ENCODE peak calls at places on chromosomes 3 and 15, in nine cellular contexts. Z is epithelial cell of esophagus, H is mucosa of descending colon, X is sigmoid colon, J is AG10803, T is left ventricle myocardium inferior, U is heart left ventricle, O is astrocyte of the spinal cord, V is stomach. A is an unnamed sample.

GRCh38 chr15:77500986-77501385 is 80.3 kb downstream of the HMG20A start:
- DNase-seq in Z (peak), H (no peak), X (no peak), J (peak), T (no peak), U (no peak), O (peak), V (no peak), A (no peak)

GRCh38 chr3:196080517-196080841 is 1.4 kb downstream of the TFRC start:
- DNase-seq in Z (peak), H (no peak), X (no peak), J (no peak), T (no peak), U (no peak), O (no peak), V (no peak), A (no peak)

GRCh38 chr3:10336761-10337160 is 15.8 kb upstream of the SEC13 start:
- DNase-seq in Z (no peak), H (no peak), X (no peak), J (no peak), T (no peak), U (peak), O (no peak), V (no peak), A (no peak)

GRCh38 chr3:133568294-133569014 is 5.0 kb upstream of the CDV3 start:
- DNase-seq in Z (peak), H (no peak), X (no peak), J (peak), T (no peak), U (no peak), O (peak), V (no peak), A (no peak)

GRCh38 chr3:172606021-172606420 is 82.8 kb upstream of the TNFSF10 start:
- DNase-seq in Z (peak), H (no peak), X (no peak), J (peak), T (no peak), U (no peak), O (peak), V (no peak), A (no peak)

GRCh38 chr3:171088984-171089754 is 62.6 kb upstream of the SLC2A2 start:
- DNase-seq in Z (peak), H (no peak), X (no peak), J (peak), T (no peak), U (no peak), O (peak), V (no peak), A (peak)

GRCh38 chr15:38050529-38050928 is 116.1 kb downstream of the TMCO5A start:
- DNase-seq in Z (peak), H (no peak), X (no peak), J (peak), T (no peak), U (no peak), O (peak), V (no peak), A (no peak)

GRCh38 chr3:53089511-53089910 is 40.7 kb downstream of the RFT1 start:
- DNase-seq in Z (peak), H (no peak), X (no peak), J (no peak), T (peak), U (peak), O (no peak), V (no peak), A (no peak)

GRCh38 chr15:79340315-79340602 is 29.3 kb downstream of the TMED3 start:
- DNase-seq in Z (no peak), H (no peak), X (no peak), J (no peak), T (no peak), U (no peak), O (no peak), V (no peak), A (no peak)

GRCh38 chr3:130773371-130773770 is 26.7 kb upstream of the PIK3R4 start:
- DNase-seq in Z (no peak), H (no peak), X (no peak), J (peak), T (no peak), U (no peak), O (peak), V (no peak), A (no peak)

GRCh38 chr3:187027531-187027936 is 97.2 kb downstream of the ST6GAL1 start:
- DNase-seq in Z (no peak), H (no peak), X (no peak), J (no peak), T (no peak), U (no peak), O (no peak), V (no peak), A (no peak)

GRCh38 chr3:46091971-46092703 is 64.9 kb upstream of the XCR1 start:
- DNase-seq in Z (no peak), H (no peak), X (no peak), J (no peak), T (no peak), U (no peak), O (no peak), V (no peak), A (no peak)

GRCh38 chr3:141998674-141999290 is 122.3 kb downstream of the ATP1B3 start:
- DNase-seq in Z (peak), H (no peak), X (no peak), J (peak), T (no peak), U (no peak), O (peak), V (no peak), A (no peak)

GRCh38 chr3:101036213-101036618 is 43.0 kb upstream of the ABI3BP start:
- DNase-seq in Z (peak), H (no peak), X (no peak), J (peak), T (no peak), U (no peak), O (peak), V (no peak), A (peak)

GRCh38 chr15:37076543-37076942 is 23.8 kb downstream of the MEIS2 start:
- DNase-seq in Z (peak), H (no peak), X (no peak), J (no peak), T (no peak), U (no peak), O (peak), V (no peak), A (no peak)

GRCh38 chr15:57550640-57551039 is 41.1 kb upstream of the MYZAP start:
- DNase-seq in Z (peak), H (no peak), X (no peak), J (no peak), T (peak), U (peak), O (no peak), V (peak), A (no peak)

GRCh38 chr15:59741274-59741906 is 52.3 kb upstream of the BNIP2 start:
- DNase-seq in Z (peak), H (no peak), X (no peak), J (peak), T (no peak), U (no peak), O (peak), V (no peak), A (no peak)

GRCh38 chr3:143090486-143090885 is 29.1 kb upstream of the CHST2 start:
- DNase-seq in Z (no peak), H (no peak), X (no peak), J (no peak), T (peak), U (no peak), O (no peak), V (peak), A (no peak)

GRCh38 chr3:46017720-46018119 is 9.6 kb downstream of the XCR1 start:
- DNase-seq in Z (no peak), H (no peak), X (no peak), J (peak), T (no peak), U (no peak), O (no peak), V (no peak), A (no peak)

GRCh38 chr3:13266651-13267347 is 153.3 kb downstream of the NUP210 start:
- DNase-seq in Z (no peak), H (peak), X (no peak), J (no peak), T (no peak), U (no peak), O (no peak), V (no peak), A (no peak)

GRCh38 chr15:56805466-56806146 is 72.3 kb upstream of the ZNF280D start:
- DNase-seq in Z (peak), H (no peak), X (no peak), J (peak), T (no peak), U (no peak), O (peak), V (no peak), A (peak)

GRCh38 chr15:48954538-48954937 is 9.2 kb downstream of the SHC4 start:
- DNase-seq in Z (no peak), H (no peak), X (no peak), J (peak), T (no peak), U (no peak), O (no peak), V (no peak), A (no peak)

GRCh38 chr3:183073839-183074615 is 25.3 kb downstream of the MCCC1 start:
- DNase-seq in Z (peak), H (no peak), X (no peak), J (no peak), T (no peak), U (no peak), O (no peak), V (no peak), A (no peak)

GRCh38 chr15:90869601-90870353 is 1.4 kb downstream of the FURIN start:
- DNase-seq in Z (peak), H (peak), X (peak), J (peak), T (peak), U (peak), O (peak), V (no peak), A (no peak)

GRCh38 chr15:92645051-92645631 is 10.4 kb downstream of the FAM174B start:
- DNase-seq in Z (no peak), H (no peak), X (no peak), J (no peak), T (no peak), U (no peak), O (no peak), V (peak), A (no peak)

GRCh38 chr3:42705962-42706585 is 3.5 kb upstream of the HHATL start:
- DNase-seq in Z (no peak), H (peak), X (peak), J (no peak), T (peak), U (no peak), O (no peak), V (no peak), A (no peak)

GRCh38 chr3:179451335-179452165 is at the start of gene GNB4:
- DNase-seq in Z (peak), H (peak), X (peak), J (peak), T (peak), U (peak), O (peak), V (peak), A (peak)

GRCh38 chr15:70378126-70379031 is 280.7 kb upstream of the TLE3 start:
- DNase-seq in Z (no peak), H (no peak), X (peak), J (no peak), T (no peak), U (no peak), O (no peak), V (peak), A (no peak)

GRCh38 chr15:73539726-73540125 is 93.5 kb downstream of the NPTN start:
- DNase-seq in Z (no peak), H (no peak), X (no peak), J (no peak), T (no peak), U (no peak), O (no peak), V (no peak), A (no peak)

GRCh38 chr3:10192953-10193691 is 28.4 kb downstream of the IRAK2 start:
- DNase-seq in Z (peak), H (no peak), X (no peak), J (peak), T (no peak), U (no peak), O (peak), V (peak), A (peak)

GRCh38 chr3:117722856-117723255 is 1013.3 kb downstream of the TUSC7 start:
- DNase-seq in Z (no peak), H (no peak), X (no peak), J (no peak), T (no peak), U (no peak), O (no peak), V (no peak), A (no peak)

GRCh38 chr3:129329858-129330257 is 51.2 kb downstream of the HMCES start:
- DNase-seq in Z (no peak), H (no peak), X (no peak), J (no peak), T (no peak), U (no peak), O (no peak), V (no peak), A (no peak)

GRCh38 chr3:83224101-83224868 is 1462.8 kb upstream of the GBE1 start:
- DNase-seq in Z (peak), H (no peak), X (no peak), J (no peak), T (no peak), U (no peak), O (peak), V (no peak), A (no peak)

GRCh38 chr15:66006986-66007385 is 137.7 kb downstream of the RAB11A start:
- DNase-seq in Z (peak), H (no peak), X (no peak), J (no peak), T (no peak), U (no peak), O (peak), V (no peak), A (no peak)

GRCh38 chr15:66008920-66009572 is 139.8 kb downstream of the RAB11A start:
- DNase-seq in Z (peak), H (no peak), X (no peak), J (no peak), T (no peak), U (no peak), O (no peak), V (no peak), A (no peak)

GRCh38 chr15:66004618-66005262 is 135.4 kb downstream of the RAB11A start:
- DNase-seq in Z (peak), H (no peak), X (no peak), J (peak), T (no peak), U (no peak), O (peak), V (no peak), A (no peak)

GRCh38 chr15:66007663-66008262 is 138.5 kb downstream of the RAB11A start:
- DNase-seq in Z (no peak), H (no peak), X (no peak), J (no peak), T (no peak), U (no peak), O (no peak), V (no peak), A (no peak)
- TF ChIP-seq CTCF in Z (no peak), H (no peak), X (no peak), J (no peak), T (no peak), U (no peak), O (no peak), V (no peak), A (no peak)

GRCh38 chr3:193772389-193772788 is 179.4 kb downstream of the OPA1 start:
- DNase-seq in Z (no peak), H (no peak), X (no peak), J (no peak), T (no peak), U (no peak), O (no peak), V (no peak), A (no peak)

GRCh38 chr3:193771736-193772135 is 178.7 kb downstream of the OPA1 start:
- DNase-seq in Z (no peak), H (no peak), X (no peak), J (no peak), T (no peak), U (no peak), O (no peak), V (no peak), A (no peak)

GRCh38 chr3:193774272-193774915 is 181.4 kb downstream of the OPA1 start:
- DNase-seq in Z (no peak), H (no peak), X (no peak), J (no peak), T (no peak), U (no peak), O (no peak), V (no peak), A (no peak)

GRCh38 chr3:193774916-193775285 is 181.9 kb downstream of the OPA1 start:
- DNase-seq in Z (no peak), H (no peak), X (no peak), J (no peak), T (no peak), U (no peak), O (no peak), V (no peak), A (no peak)

DNA sequence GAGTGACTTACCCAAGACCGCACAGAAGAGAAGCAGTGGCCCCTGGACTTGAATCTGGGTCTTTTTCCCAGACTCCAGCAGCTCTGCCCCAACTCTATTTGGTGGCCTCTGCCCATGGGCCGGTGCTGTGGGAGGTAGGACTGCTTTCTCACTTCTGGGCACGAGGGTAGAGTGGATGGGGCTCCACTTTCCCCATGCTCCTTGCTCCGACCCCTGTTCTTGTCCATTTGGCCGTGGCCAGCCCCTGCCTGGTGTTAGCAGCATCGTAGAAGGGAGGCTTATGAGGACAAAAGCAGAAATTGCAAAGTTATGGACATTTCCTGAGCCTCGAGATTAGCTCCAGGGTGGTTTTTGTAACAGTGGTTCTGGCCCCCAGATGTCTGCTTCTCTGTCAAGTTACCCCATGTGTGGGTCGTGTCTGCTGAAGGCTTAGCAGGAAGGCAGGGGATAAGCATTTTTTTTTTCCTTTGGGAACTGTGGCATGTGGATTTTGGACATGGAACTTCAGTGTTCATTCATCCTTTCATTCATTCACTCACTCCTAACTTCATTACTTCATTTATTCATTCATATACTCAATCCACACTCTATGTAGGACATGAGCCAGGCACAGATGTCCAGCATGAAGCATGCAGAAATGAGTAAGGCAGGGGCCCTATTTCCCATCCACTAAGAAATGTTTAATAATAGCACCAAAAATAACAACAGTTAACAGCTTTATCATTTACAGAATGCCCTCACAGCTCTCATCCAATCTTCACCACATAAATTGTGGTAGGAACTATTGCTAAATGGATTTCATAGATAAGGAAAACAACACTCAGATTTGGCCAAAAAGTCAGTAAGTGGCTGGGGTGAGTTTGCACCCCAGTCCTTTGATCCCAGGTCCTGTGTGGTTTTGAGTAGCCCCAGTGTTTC is 180.5 kb downstream of the OPA1 start:
- DNase-seq in Z (no peak), H (no peak), X (no peak), J (no peak), T (no peak), U (no peak), O (no peak), V (no peak), A (no peak)
- H3K4me3 ChIP-seq in Z (no peak), H (no peak), X (no peak), J (no peak), T (no peak), U (no peak), O (no peak), V (no peak), A (no peak)

GRCh38 chr3:153166206-153166605 is 4.2 kb downstream of the RAP2B start:
- DNase-seq in Z (peak), H (no peak), X (no peak), J (no peak), T (no peak), U (no peak), O (peak), V (no peak), A (no peak)

GRCh38 chr3:153163349-153164008 is 1.5 kb downstream of the RAP2B start:
- DNase-seq in Z (peak), H (no peak), X (no peak), J (peak), T (no peak), U (no peak), O (no peak), V (no peak), A (no peak)

GRCh38 chr3:153164009-153164550 is 2.1 kb downstream of the RAP2B start:
- DNase-seq in Z (no peak), H (no peak), X (no peak), J (no peak), T (no peak), U (no peak), O (no peak), V (no peak), A (no peak)

GRCh38 chr3:153162513-153163348 is 705 bp downstream of the RAP2B start:
- DNase-seq in Z (peak), H (peak), X (peak), J (peak), T (peak), U (peak), O (peak), V (peak), A (no peak)

GRCh38 chr3:153165211-153165815 is 3.3 kb downstream of the RAP2B start:
- DNase-seq in Z (no peak), H (no peak), X (no peak), J (peak), T (no peak), U (no peak), O (peak), V (no peak), A (no peak)
- TF ChIP-seq CTCF in Z (peak), H (no peak), X (no peak), J (peak), T (peak), U (peak), O (peak), V (no peak), A (peak)

DNA sequence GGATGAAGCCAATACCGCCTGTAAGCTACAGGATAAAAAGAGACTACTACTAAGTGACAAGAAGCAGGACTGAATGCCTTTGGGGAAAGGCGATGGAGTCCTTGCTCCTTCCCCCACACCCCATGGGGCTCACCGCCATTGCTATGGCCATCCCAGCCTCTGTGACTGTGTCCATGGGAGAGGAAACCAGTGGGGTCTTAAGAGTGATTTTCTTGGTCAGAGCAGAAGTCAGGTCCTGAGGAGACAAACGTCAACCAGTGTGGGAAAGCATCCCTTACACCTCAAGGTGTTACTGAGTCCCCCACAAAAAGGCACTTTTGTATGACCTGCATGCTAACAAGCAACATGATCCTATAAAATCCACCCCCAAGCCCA is 913 bp downstream of the IMPDH2 start:
- DNase-seq in Z (no peak), H (no peak), X (no peak), J (no peak), T (no peak), U (no peak), O (no peak), V (no peak), A (no peak)
- H3K4me3 ChIP-seq in Z (peak), H (no peak), X (peak), J (peak), T (peak), U (peak), O (peak), V (peak), A (peak)

GRCh38 chr3:58421004-58421403 is 12.6 kb downstream of the PDHB start:
- DNase-seq in Z (no peak), H (no peak), X (no peak), J (no peak), T (no peak), U (no peak), O (no peak), V (no peak), A (no peak)

GRCh38 chr3:58425782-58426181 is 7.8 kb downstream of the PDHB start:
- DNase-seq in Z (no peak), H (no peak), X (no peak), J (no peak), T (no peak), U (no peak), O (no peak), V (no peak), A (no peak)

GRCh38 chr3:58419782-58420512 is 13.7 kb downstream of the PDHB start:
- DNase-seq in Z (peak), H (peak), X (peak), J (peak), T (peak), U (no peak), O (peak), V (no peak), A (no peak)

GRCh38 chr3:58424613-58425012 is 9.0 kb downstream of the PDHB start:
- DNase-seq in Z (no peak), H (no peak), X (no peak), J (no peak), T (no peak), U (no peak), O (no peak), V (no peak), A (no peak)

GRCh38 chr3:58422756-58423324 is 10.8 kb downstream of the PDHB start:
- DNase-seq in Z (peak), H (no peak), X (no peak), J (peak), T (no peak), U (no peak), O (peak), V (no peak), A (no peak)
- TF ChIP-seq CTCF in Z (peak), H (no peak), X (no peak), J (peak), T (peak), U (peak), O (peak), V (no peak), A (peak)

A was measured in AG04450.